ENCODE peak calls at places on chromosomes 3 and 15, in seven cellular contexts. V, G, R, E, I, T and B are unnamed samples.
A peak's percentile ranks its signal among the peaks of the same experiment; 100 is the strongest.

GRCh38 chr3:45227131-45227819 is 1.2 kb upstream of the TMEM158 start:
- DNase-seq in T (no peak), V (no peak), I (peak; percentile 36), E (no peak), R (no peak), G (no peak), B (no peak)

GRCh38 chr15:70426065-70426821 is 328.5 kb upstream of the TLE3 start:
- DNase-seq in G (no peak), I (no peak), E (no peak), T (no peak), R (no peak), V (no peak), B (no peak)

GRCh38 chr3:169923189-169923588 is 11.8 kb downstream of the SAMD7 start:
- DNase-seq in I (no peak), E (no peak), R (peak; percentile 97), T (no peak), G (peak; percentile 16), V (peak; percentile 59), B (no peak)

GRCh38 chr3:137738710-137739109 is 25.4 kb upstream of the SOX14 start:
- DNase-seq in R (no peak), I (no peak), E (no peak), T (no peak), G (no peak), V (no peak), B (no peak)

GRCh38 chr3:56314842-56315241 is 153.4 kb downstream of the ERC2 start:
- DNase-seq in I (no peak), V (no peak), E (no peak), G (no peak), R (no peak), T (no peak), B (no peak)

GRCh38 chr3:48561045-48561736 is 2.4 kb downstream of the UCN2 start:
- DNase-seq in G (no peak), E (peak; percentile 69), R (no peak), I (peak; percentile 81), V (no peak), T (no peak), B (no peak)

GRCh38 chr3:129440648-129441190 is 695 bp downstream of the IFT122 start:
- DNase-seq in R (no peak), I (no peak), T (no peak), V (no peak), E (peak; percentile 34), G (no peak), B (no peak)

GRCh38 chr15:74541494-74542191 is 623 bp downstream of the ARID3B start:
- DNase-seq in G (peak; percentile 19), V (no peak), R (no peak), T (peak; percentile 50), E (peak; percentile 83), I (peak; percentile 66), B (peak; percentile 45)

GRCh38 chr3:104102386-104102785 is 1264.3 kb upstream of the ALCAM start:
- DNase-seq in E (peak; percentile 37), G (peak; percentile 12), R (no peak), T (no peak), I (no peak), V (peak; percentile 27), B (peak; percentile 36)

GRCh38 chr15:101242160-101242998 is 9.5 kb downstream of the CHSY1 start:
- DNase-seq in E (peak; percentile 71), I (no peak), R (no peak), V (no peak), G (no peak), T (no peak), B (no peak)

GRCh38 chr3:45659661-45660566 is 29.3 kb upstream of the SACM1L start:
- DNase-seq in G (peak; percentile 5), T (peak; percentile 46), R (no peak), E (no peak), V (peak; percentile 35), I (peak; percentile 81), B (peak; percentile 63)

GRCh38 chr15:75891895-75892294 is 11.8 kb upstream of the FBXO22 start:
- DNase-seq in R (no peak), E (no peak), V (no peak), G (no peak), I (no peak), T (no peak), B (no peak)

GRCh38 chr15:76060098-76060989 is 559 bp downstream of the TMEM266 start:
- DNase-seq in G (no peak), I (no peak), R (no peak), T (peak; percentile 8), E (peak; percentile 34), V (no peak), B (no peak)

GRCh38 chr15:36177590-36178281 is 401.7 kb upstream of the CDIN1 start:
- DNase-seq in G (peak; percentile 63), I (no peak), R (peak; percentile 90), T (no peak), E (no peak), V (peak; percentile 79), B (peak; percentile 17)

GRCh38 chr3:62823461-62824050 is 51.7 kb downstream of the CADPS start:
- DNase-seq in V (no peak), I (no peak), T (no peak), R (no peak), E (no peak), G (no peak), B (no peak)

GRCh38 chr3:74301058-74301457 is 313.4 kb downstream of the CNTN3 start:
- DNase-seq in G (no peak), E (no peak), I (no peak), V (no peak), T (no peak), R (no peak), B (no peak)

GRCh38 chr15:43150171-43150929 is 17.0 kb downstream of the TMEM62 start:
- DNase-seq in E (no peak), I (peak; percentile 61), T (no peak), V (no peak), G (no peak), R (no peak), B (no peak)

GRCh38 chr3:90102146-90102545 is 994.7 kb downstream of the EPHA3 start:
- DNase-seq in G (no peak), I (no peak), V (no peak), E (no peak), R (no peak), T (no peak), B (no peak)

GRCh38 chr3:81022339-81022738 is 739.1 kb downstream of the GBE1 start:
- DNase-seq in E (no peak), V (no peak), G (no peak), I (no peak), T (no peak), R (no peak), B (no peak)

GRCh38 chr3:140899363-140899762 is 42.3 kb upstream of the SLC25A36 start:
- DNase-seq in E (no peak), I (no peak), G (no peak), T (no peak), V (no peak), R (no peak), B (no peak)

GRCh38 chr3:126266291-126266840 is 86.0 kb upstream of the ALDH1L1 start:
- DNase-seq in I (no peak), G (no peak), R (no peak), E (no peak), V (no peak), T (no peak), B (no peak)

GRCh38 chr15:49620174-49620573 is 444 bp downstream of the FAM227B start:
- DNase-seq in G (no peak), V (no peak), T (no peak), E (peak; percentile 10), R (no peak), I (no peak), B (no peak)

GRCh38 chr3:58131101-58131500 is 79.7 kb downstream of the DNASE1L3 start:
- DNase-seq in V (no peak), T (no peak), I (no peak), E (no peak), G (no peak), R (no peak), B (no peak)

GRCh38 chr15:51982770-51983103 is 11.2 kb upstream of the LEO1 start:
- DNase-seq in I (no peak), V (no peak), G (no peak), E (no peak), R (no peak), T (no peak), B (no peak)

GRCh38 chr15:73751481-73751880 is 1.7 kb downstream of the INSYN1 start:
- DNase-seq in V (peak; percentile 7), E (no peak), R (no peak), T (no peak), I (no peak), G (no peak), B (no peak)

GRCh38 chr3:160921020-160921635 is 165.1 kb downstream of the PPM1L start:
- DNase-seq in E (peak; percentile 40), R (peak; percentile 32), T (no peak), I (peak; percentile 32), G (peak; percentile 19), V (no peak), B (peak; percentile 39)

GRCh38 chr15:97129684-97130083 is 799.2 kb downstream of the NR2F2 start:
- DNase-seq in V (no peak), E (no peak), I (no peak), G (no peak), T (no peak), R (no peak), B (no peak)